ENCODE peak calls at places on chromosomes 1 and 21, in six cellular contexts. C is progenitor cell of endocrine pancreas; Q is NCI-H187; B is activated T-helper 1 cell treated with anti-CD3 and anti-CD28 coated beads, Interleukin-12 subunit alpha, Interleukin-12 subunit beta, Interleukin-2, Interleukin-4 antibody, amounts not matched to agents 30 ng/mL and 10 ng/mL and 1 ng/mL, durations not matched to agents 14 hours and 24 hours and 36 hours; Z is GM13976; G is amygdala. R is an unnamed sample.

GRCh38 chr1:244494659-244495058 is 33.6 kb downstream of the CATSPERE start:
- DNase-seq in Z (no peak), Q (no peak), G (no peak), B (no peak), C (no peak), R (no peak)

GRCh38 chr1:112954945-112955677 is 885 bp downstream of the SLC16A1 start:
- DNase-seq in Q (no peak), Z (peak; percentile 49), B (peak; percentile 55), C (peak; percentile 36), G (peak; percentile 70), R (peak; percentile 52)

GRCh38 chr1:235714205-235714897 is 64.8 kb upstream of the GNG4 start:
- DNase-seq in B (no peak), Q (no peak), G (no peak), Z (no peak), C (no peak), R (no peak)

GRCh38 chr21:46500224-46500861 is 41.7 kb downstream of the DIP2A start:
- DNase-seq in G (no peak), Z (peak; percentile 55), C (no peak), Q (no peak), B (no peak), R (no peak)

GRCh38 chr1:46983416-46983815 is 40.1 kb upstream of the CYP4X1 start:
- DNase-seq in G (no peak), Q (no peak), C (no peak), B (no peak), Z (no peak), R (no peak)

GRCh38 chr1:67880056-67880601 is 46.9 kb upstream of the GNG12 start:
- DNase-seq in B (no peak), Z (no peak), G (no peak), Q (no peak), C (no peak), R (no peak)

GRCh38 chr1:7885513-7886298 is 32.8 kb upstream of the UTS2 start:
- DNase-seq in Q (no peak), Z (peak; percentile 43), B (no peak), C (no peak), G (no peak), R (peak; percentile 89)

GRCh38 chr1:111963985-111964738 is 25.3 kb downstream of the KCND3 start:
- DNase-seq in G (no peak), B (no peak), Z (no peak), C (no peak), Q (no peak), R (no peak)

GRCh38 chr21:35274923-35275322 is 225.8 kb upstream of the RUNX1 start:
- DNase-seq in Q (no peak), Z (no peak), G (no peak), C (no peak), B (no peak), R (no peak)

GRCh38 chr1:91613594-91613993 is 112.9 kb downstream of the CDC7 start:
- DNase-seq in C (no peak), Z (no peak), G (no peak), Q (no peak), B (no peak), R (no peak)

GRCh38 chr21:33383056-33383888 is 19.9 kb upstream of the IFNGR2 start:
- DNase-seq in Z (peak; percentile 71), G (no peak), Q (no peak), C (no peak), B (peak; percentile 66), R (peak; percentile 74)

GRCh38 chr1:150999051-150999674 is 7.5 kb downstream of the MINDY1 start:
- DNase-seq in B (no peak), Q (no peak), G (peak; percentile 52), Z (no peak), C (no peak), R (no peak)